ENCODE peak calls at places on chromosomes 11 and 22, in six cellular contexts. One of them, this sample, is unnamed.

GRCh38 chr11:32931605-32932004 is 39.0 kb downstream of the QSER1 start:
- DNase-seq in fibroblast of the aortic adventitia: peak
- DNase-seq in GM20000: no peak
- DNase-seq in cardiac muscle cell: peak
- DNase-seq in mucosa of descending colon: no peak
- DNase-seq in GM13977: no peak
- DNase-seq in this sample: no peak

GRCh38 chr11:88810420-88811097 is 255.2 kb downstream of the GRM5 start:
- DNase-seq in fibroblast of the aortic adventitia: no peak
- DNase-seq in cardiac muscle cell: no peak
- DNase-seq in mucosa of descending colon: no peak
- DNase-seq in GM13977: no peak
- DNase-seq in GM20000: no peak
- DNase-seq in this sample: no peak

GRCh38 chr11:105588001-105588400 is 21.9 kb upstream of the GRIA4 start:
- DNase-seq in fibroblast of the aortic adventitia: peak
- DNase-seq in mucosa of descending colon: no peak
- DNase-seq in GM13977: no peak
- DNase-seq in GM20000: no peak
- DNase-seq in cardiac muscle cell: no peak
- DNase-seq in this sample: no peak

GRCh38 chr11:95067828-95068244 is 1.1 kb downstream of the SRSF8 start:
- DNase-seq in mucosa of descending colon: no peak
- DNase-seq in fibroblast of the aortic adventitia: no peak
- DNase-seq in cardiac muscle cell: no peak
- DNase-seq in GM13977: no peak
- DNase-seq in GM20000: no peak
- DNase-seq in this sample: no peak

GRCh38 chr11:130124096-130124495 is 35.5 kb upstream of the ST14 start:
- DNase-seq in mucosa of descending colon: peak
- DNase-seq in cardiac muscle cell: peak
- DNase-seq in fibroblast of the aortic adventitia: peak
- DNase-seq in GM13977: no peak
- DNase-seq in GM20000: no peak
- DNase-seq in this sample: no peak

GRCh38 chr11:8652140-8652539 is 30.3 kb downstream of the TRIM66 start:
- DNase-seq in GM13977: no peak
- DNase-seq in fibroblast of the aortic adventitia: peak
- DNase-seq in cardiac muscle cell: no peak
- DNase-seq in GM20000: no peak
- DNase-seq in mucosa of descending colon: no peak
- DNase-seq in this sample: no peak

GRCh38 chr11:105177658-105178057 is 38.1 kb upstream of the CARD18 start:
- DNase-seq in mucosa of descending colon: no peak
- DNase-seq in fibroblast of the aortic adventitia: peak
- DNase-seq in cardiac muscle cell: no peak
- DNase-seq in GM13977: no peak
- DNase-seq in GM20000: no peak
- DNase-seq in this sample: no peak

GRCh38 chr22:27718186-27719032 is 83.1 kb downstream of the MN1 start:
- DNase-seq in fibroblast of the aortic adventitia: peak
- DNase-seq in mucosa of descending colon: peak
- DNase-seq in GM20000: no peak
- DNase-seq in cardiac muscle cell: peak
- DNase-seq in GM13977: no peak
- DNase-seq in this sample: no peak

GRCh38 chr11:66625041-66625751 is 8.8 kb downstream of the RBM14 start:
- DNase-seq in mucosa of descending colon: no peak
- DNase-seq in cardiac muscle cell: no peak
- DNase-seq in fibroblast of the aortic adventitia: no peak
- DNase-seq in GM20000: no peak
- DNase-seq in GM13977: no peak
- DNase-seq in this sample: no peak

GRCh38 chr22:49242480-49242879 is 585.2 kb downstream of the BRD1 start:
- DNase-seq in GM20000: no peak
- DNase-seq in cardiac muscle cell: no peak
- DNase-seq in fibroblast of the aortic adventitia: no peak
- DNase-seq in mucosa of descending colon: no peak
- DNase-seq in GM13977: no peak
- DNase-seq in this sample: no peak

GRCh38 chr11:121656333-121657090 is 203.7 kb upstream of the SORL1-AS1 start:
- DNase-seq in GM20000: no peak
- DNase-seq in mucosa of descending colon: no peak
- DNase-seq in GM13977: peak
- DNase-seq in fibroblast of the aortic adventitia: no peak
- DNase-seq in cardiac muscle cell: no peak
- DNase-seq in this sample: no peak

GRCh38 chr22:41532908-41533825 is 11.1 kb downstream of the POLR3H start:
- DNase-seq in cardiac muscle cell: peak
- DNase-seq in mucosa of descending colon: peak
- DNase-seq in GM20000: peak
- DNase-seq in GM13977: peak
- DNase-seq in fibroblast of the aortic adventitia: peak
- DNase-seq in this sample: peak

GRCh38 chr11:93653566-93653965 is 7.9 kb upstream of the CEP295 start:
- DNase-seq in GM13977: no peak
- DNase-seq in cardiac muscle cell: no peak
- DNase-seq in GM20000: no peak
- DNase-seq in fibroblast of the aortic adventitia: no peak
- DNase-seq in mucosa of descending colon: no peak
- DNase-seq in this sample: no peak

GRCh38 chr22:24554316-24555159 is at the start of gene GUCD1:
- DNase-seq in mucosa of descending colon: no peak
- DNase-seq in GM20000: peak
- DNase-seq in GM13977: peak
- DNase-seq in cardiac muscle cell: peak
- DNase-seq in fibroblast of the aortic adventitia: peak
- DNase-seq in this sample: no peak

GRCh38 chr11:26219506-26220117 is 112.3 kb upstream of the ANO3 start:
- DNase-seq in cardiac muscle cell: no peak
- DNase-seq in GM13977: no peak
- DNase-seq in fibroblast of the aortic adventitia: no peak
- DNase-seq in mucosa of descending colon: no peak
- DNase-seq in GM20000: no peak
- DNase-seq in this sample: no peak

GRCh38 chr11:119538748-119539147 is 115.8 kb upstream of the THY1 start:
- DNase-seq in cardiac muscle cell: no peak
- DNase-seq in GM13977: no peak
- DNase-seq in GM20000: no peak
- DNase-seq in mucosa of descending colon: no peak
- DNase-seq in fibroblast of the aortic adventitia: peak
- DNase-seq in this sample: no peak

GRCh38 chr11:129236850-129237249 is 44.7 kb upstream of the ARHGAP32 start:
- DNase-seq in GM13977: no peak
- DNase-seq in mucosa of descending colon: no peak
- DNase-seq in cardiac muscle cell: no peak
- DNase-seq in GM20000: no peak
- DNase-seq in fibroblast of the aortic adventitia: no peak
- DNase-seq in this sample: no peak

GRCh38 chr11:63250162-63251050 is 7.0 kb upstream of the SLC22A25 start:
- DNase-seq in mucosa of descending colon: no peak
- DNase-seq in cardiac muscle cell: no peak
- DNase-seq in GM20000: no peak
- DNase-seq in GM13977: no peak
- DNase-seq in fibroblast of the aortic adventitia: no peak
- DNase-seq in this sample: no peak

GRCh38 chr11:70167120-70167519 is 36.0 kb upstream of the FADD start:
- DNase-seq in GM13977: no peak
- DNase-seq in GM20000: no peak
- DNase-seq in fibroblast of the aortic adventitia: no peak
- DNase-seq in cardiac muscle cell: no peak
- DNase-seq in mucosa of descending colon: no peak
- DNase-seq in this sample: no peak

GRCh38 chr11:59437770-59438169 is 1.5 kb downstream of the OR5A1 start:
- DNase-seq in cardiac muscle cell: no peak
- DNase-seq in GM20000: no peak
- DNase-seq in GM13977: no peak
- DNase-seq in mucosa of descending colon: no peak
- DNase-seq in fibroblast of the aortic adventitia: no peak
- DNase-seq in this sample: no peak

GRCh38 chr11:59436169-59436568 is at the start of gene OR5A1:
- DNase-seq in cardiac muscle cell: no peak
- DNase-seq in GM20000: no peak
- DNase-seq in GM13977: no peak
- DNase-seq in mucosa of descending colon: no peak
- DNase-seq in fibroblast of the aortic adventitia: no peak
- DNase-seq in this sample: no peak
- TF ChIP-seq CTCF in cardiac muscle cell: no peak
- TF ChIP-seq CTCF in GM20000: no peak
- TF ChIP-seq CTCF in GM13977: no peak
- TF ChIP-seq CTCF in mucosa of descending colon: no peak
- TF ChIP-seq CTCF in fibroblast of the aortic adventitia: no peak
- TF ChIP-seq CTCF in this sample: no peak

GRCh38 chr11:11621881-11622706 is at the start of gene GALNT18:
- DNase-seq in mucosa of descending colon: peak
- DNase-seq in GM20000: peak
- DNase-seq in fibroblast of the aortic adventitia: peak
- DNase-seq in GM13977: peak
- DNase-seq in cardiac muscle cell: peak
- DNase-seq in this sample: peak

GRCh38 chr11:11620251-11620965 is 1.4 kb downstream of the GALNT18 start:
- DNase-seq in GM20000: peak
- DNase-seq in GM13977: peak
- DNase-seq in cardiac muscle cell: peak
- DNase-seq in fibroblast of the aortic adventitia: peak
- DNase-seq in mucosa of descending colon: peak
- DNase-seq in this sample: peak

GRCh38 chr11:11618973-11619435 is 2.8 kb downstream of the GALNT18 start:
- DNase-seq in cardiac muscle cell: peak
- DNase-seq in GM13977: no peak
- DNase-seq in mucosa of descending colon: no peak
- DNase-seq in fibroblast of the aortic adventitia: no peak
- DNase-seq in GM20000: no peak
- DNase-seq in this sample: no peak

GRCh38 chr11:11622772-11623531 is 1.1 kb upstream of the GALNT18 start:
- DNase-seq in mucosa of descending colon: no peak
- DNase-seq in GM20000: no peak
- DNase-seq in fibroblast of the aortic adventitia: no peak
- DNase-seq in cardiac muscle cell: no peak
- DNase-seq in GM13977: no peak
- DNase-seq in this sample: no peak

GRCh38 chr11:11620966-11621880 is 582 bp downstream of the GALNT18 start:
- DNase-seq in mucosa of descending colon: peak
- DNase-seq in GM13977: peak
- DNase-seq in cardiac muscle cell: peak
- DNase-seq in GM20000: peak
- DNase-seq in fibroblast of the aortic adventitia: peak
- DNase-seq in this sample: peak
- TF ChIP-seq CTCF in mucosa of descending colon: no peak
- TF ChIP-seq CTCF in GM13977: peak
- TF ChIP-seq CTCF in cardiac muscle cell: no peak
- TF ChIP-seq CTCF in GM20000: no peak
- TF ChIP-seq CTCF in fibroblast of the aortic adventitia: no peak
- TF ChIP-seq CTCF in this sample: peak

GRCh38 chr11:76782526-76783293 is 446 bp upstream of the TSKU start:
- DNase-seq in mucosa of descending colon: peak
- DNase-seq in GM20000: peak
- DNase-seq in fibroblast of the aortic adventitia: peak
- DNase-seq in GM13977: peak
- DNase-seq in cardiac muscle cell: peak
- DNase-seq in this sample: peak
- TF ChIP-seq CTCF in mucosa of descending colon: no peak
- TF ChIP-seq CTCF in GM20000: no peak
- TF ChIP-seq CTCF in fibroblast of the aortic adventitia: no peak
- TF ChIP-seq CTCF in GM13977: no peak
- TF ChIP-seq CTCF in cardiac muscle cell: no peak
- TF ChIP-seq CTCF in this sample: no peak

DNA sequence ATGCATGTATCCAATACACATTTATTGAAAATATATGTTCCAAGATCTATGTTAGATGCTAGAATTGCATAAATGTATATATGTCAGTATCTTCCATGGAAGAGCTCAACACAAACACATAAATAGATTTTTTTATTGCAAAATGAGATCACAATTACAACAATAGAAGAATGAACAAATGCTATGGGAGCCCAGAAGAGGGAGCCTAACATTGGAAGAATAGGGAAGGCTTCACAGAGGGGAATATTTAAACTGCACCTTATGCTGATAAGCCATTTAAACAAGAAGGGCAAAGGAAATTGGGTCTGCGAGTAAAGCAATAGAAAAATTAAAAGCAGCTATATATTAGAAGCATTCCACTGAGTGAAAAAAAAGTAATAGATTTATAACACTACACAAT is 96.1 kb upstream of the LRRC55 start:
- DNase-seq in cardiac muscle cell: peak
- DNase-seq in GM20000: no peak
- DNase-seq in fibroblast of the aortic adventitia: peak
- DNase-seq in GM13977: no peak
- DNase-seq in mucosa of descending colon: no peak
- DNase-seq in this sample: no peak
- TF ChIP-seq CTCF in cardiac muscle cell: peak
- TF ChIP-seq CTCF in GM20000: no peak
- TF ChIP-seq CTCF in fibroblast of the aortic adventitia: peak
- TF ChIP-seq CTCF in GM13977: no peak
- TF ChIP-seq CTCF in mucosa of descending colon: no peak
- TF ChIP-seq CTCF in this sample: no peak

DNA sequence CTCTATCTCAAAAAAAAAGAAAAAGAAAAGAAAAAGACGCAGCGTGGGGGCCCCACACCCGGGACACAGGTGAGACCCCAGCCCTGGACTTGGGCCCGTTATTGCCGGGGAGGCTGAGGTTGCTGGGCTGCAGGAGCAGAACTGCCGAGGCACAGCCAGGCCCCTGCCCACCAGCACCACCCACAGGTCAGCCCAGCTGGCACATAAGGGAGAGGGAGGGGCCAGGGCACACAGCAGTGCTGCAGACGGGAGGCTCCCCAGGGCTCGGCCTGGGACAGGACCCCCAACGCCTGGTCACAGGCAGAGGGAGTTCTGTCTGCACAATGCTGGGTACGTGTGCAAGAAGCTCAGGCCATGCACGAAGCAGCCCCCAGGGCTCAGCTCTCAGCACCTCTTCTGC is 18.5 kb downstream of the CHID1 start:
- DNase-seq in cardiac muscle cell: no peak
- DNase-seq in GM13977: no peak
- DNase-seq in GM20000: no peak
- DNase-seq in fibroblast of the aortic adventitia: no peak
- DNase-seq in mucosa of descending colon: no peak
- DNase-seq in this sample: no peak
- TF ChIP-seq CTCF in cardiac muscle cell: no peak
- TF ChIP-seq CTCF in GM13977: no peak
- TF ChIP-seq CTCF in GM20000: no peak
- TF ChIP-seq CTCF in fibroblast of the aortic adventitia: no peak
- TF ChIP-seq CTCF in mucosa of descending colon: no peak
- TF ChIP-seq CTCF in this sample: no peak